ENCODE peak calls at places on chromosomes 11 and 22, in six cellular contexts. O is NCI-H1092 treated with DMSO at 0.1 percent for 48 hours, D is prostate gland, P is psoas muscle, J is right cardiac atrium, F is GM04504. Q is an unnamed sample.

GRCh38 chr22:42151924-42152635 is 21.5 kb upstream of the CYP2D6 start:
- DNase-seq in O (no peak), P (peak; percentile 7), D (no peak), F (no peak), J (peak; percentile 69), Q (no peak)

GRCh38 chr11:44624761-44625221 is 59.3 kb downstream of the CD82 start:
- DNase-seq in O (no peak), F (no peak), P (no peak), D (peak; percentile 1), J (no peak), Q (peak; percentile 14)

GRCh38 chr22:20843501-20843900 is 15.1 kb downstream of the PI4KA start:
- DNase-seq in F (no peak), J (no peak), O (no peak), P (no peak), D (no peak), Q (no peak)

GRCh38 chr11:60700689-60701508 is 1.5 kb downstream of the MS4A8 start:
- DNase-seq in D (peak; percentile 21), J (no peak), F (no peak), O (peak; percentile 92), P (no peak), Q (no peak)

GRCh38 chr11:73838443-73839122 is 38.1 kb downstream of the COA4 start:
- DNase-seq in O (no peak), D (no peak), J (no peak), P (no peak), F (no peak), Q (no peak)

GRCh38 chr11:6315811-6316425 is 4.4 kb downstream of the CAVIN3 start:
- DNase-seq in J (peak; percentile 78), O (peak; percentile 50), D (peak; percentile 38), F (no peak), P (peak; percentile 47), Q (peak; percentile 65)

GRCh38 chr11:126776125-126776524 is 224.4 kb downstream of the KIRREL3 start:
- DNase-seq in P (no peak), D (no peak), F (no peak), J (no peak), O (no peak), Q (no peak)

GRCh38 chr11:43269229-43269928 is 42.4 kb upstream of the API5 start:
- DNase-seq in O (peak; percentile 10), F (no peak), J (peak; percentile 72), D (no peak), P (no peak), Q (no peak)

GRCh38 chr22:38097058-38097457 is 13.1 kb upstream of the SLC16A8 start:
- DNase-seq in P (no peak), D (no peak), J (peak; percentile 28), O (no peak), F (no peak), Q (no peak)

GRCh38 chr11:128494418-128495332 is 92.7 kb downstream of the ETS1 start:
- DNase-seq in D (no peak), O (no peak), P (no peak), F (no peak), J (no peak), Q (no peak)

Q was measured in uterus.